ENCODE peak calls at places on chromosomes 7 and 10, in four cellular contexts. T is breast epithelium, E is MM.1S, R is spleen. G is an unnamed sample. For H3K4me1, the result is how much of the 10 kb centered on the place peaks cover.

GRCh38 chr10:73768881-73769280 is 13.0 kb upstream of the CHCHD1 start:
- DNase-seq in R (peak), T (no peak), E (no peak), G (no peak)

GRCh38 chr7:11212816-11213215 is 239.1 kb downstream of the PHF14 start:
- DNase-seq in E (no peak), R (no peak), T (no peak), G (no peak)

GRCh38 chr7:70479153-70480021 is 652.6 kb upstream of the GALNT17 start:
- DNase-seq in T (no peak), E (no peak), R (no peak), G (no peak)

GRCh38 chr7:26151953-26152781 is at the start of gene NFE2L3:
- DNase-seq in R (peak), E (peak), T (peak), G (peak)

GRCh38 chr10:95221124-95221523 is 27.1 kb downstream of the ACSM6 start:
- DNase-seq in T (no peak), R (no peak), E (no peak), G (peak)

GRCh38 chr10:107952649-107953589 is 788.4 kb upstream of the SORCS1 start:
- DNase-seq in R (no peak), E (no peak), T (no peak), G (no peak)

GRCh38 chr10:35783305-35783838 is 141.3 kb upstream of the FZD8 start:
- DNase-seq in E (no peak), T (no peak), R (no peak), G (no peak)

GRCh38 chr7:66974986-66975590 is 20.3 kb downstream of the SBDS start:
- DNase-seq in E (no peak), T (no peak), R (peak), G (no peak)

GRCh38 chr10:9096288-9096687 is 1041.8 kb downstream of the GATA3 start:
- DNase-seq in E (no peak), R (no peak), T (no peak), G (no peak)

GRCh38 chr7:74025745-74026144 is 2.2 kb upstream of the ELN start:
- DNase-seq in E (no peak), T (no peak), R (no peak), G (no peak)
- H3K27ac ChIP-seq in E (no peak), T (no peak), R (no peak), G (no peak)

GRCh38 chr7:76509931-76510877 is at the start of gene UPK3B:
- DNase-seq in T (no peak), R (peak), E (no peak), G (peak)
- H3K4me3 ChIP-seq in T (no peak), R (no peak), E (no peak), G (no peak)

GRCh38 chr7:55179897-55180682 is 161.3 kb downstream of the EGFR start:
- DNase-seq in T (no peak), R (no peak), E (no peak), G (no peak)
- H3K4me1 ChIP-seq in T (under half), R (under half), E (under half), G (under half)

GRCh38 chr7:150715293-150715692 is 1.1 kb upstream of the GIMAP1 start:
- DNase-seq in E (no peak), T (no peak), R (no peak), G (no peak)

GRCh38 chr7:150716939-150717338 is 526 bp downstream of the GIMAP1 start:
- DNase-seq in T (no peak), E (no peak), R (no peak), G (no peak)

GRCh38 chr7:150717821-150718420 is 1.5 kb downstream of the GIMAP1 start:
- DNase-seq in T (no peak), E (no peak), R (no peak), G (no peak)

GRCh38 chr7:150715738-150716137 is 675 bp upstream of the GIMAP1 start:
- DNase-seq in T (no peak), E (no peak), R (no peak), G (no peak)

DNA sequence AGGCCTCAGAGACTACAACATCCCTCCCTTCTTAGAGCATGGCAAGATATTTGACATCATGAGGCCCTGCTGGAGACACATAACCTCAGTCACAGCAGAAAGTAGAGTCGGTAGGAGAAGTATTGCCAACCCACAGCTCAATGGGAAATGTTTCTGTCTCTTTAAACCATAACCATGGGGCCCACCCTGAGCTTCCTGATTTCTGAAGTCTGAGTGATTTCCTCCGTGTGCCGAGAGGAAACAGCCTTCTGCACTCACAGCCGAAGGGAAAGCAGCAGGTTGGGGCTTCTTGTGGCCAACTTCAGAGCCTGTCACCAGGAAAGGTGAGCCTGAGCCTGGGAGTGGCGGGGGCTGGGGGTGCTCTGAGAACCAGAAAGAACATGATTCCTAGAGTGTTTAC is at the start of gene GIMAP1:
- DNase-seq in R (peak), T (no peak), E (no peak), G (no peak)
- H3K27ac ChIP-seq in R (peak), T (peak), E (no peak), G (no peak)

DNA sequence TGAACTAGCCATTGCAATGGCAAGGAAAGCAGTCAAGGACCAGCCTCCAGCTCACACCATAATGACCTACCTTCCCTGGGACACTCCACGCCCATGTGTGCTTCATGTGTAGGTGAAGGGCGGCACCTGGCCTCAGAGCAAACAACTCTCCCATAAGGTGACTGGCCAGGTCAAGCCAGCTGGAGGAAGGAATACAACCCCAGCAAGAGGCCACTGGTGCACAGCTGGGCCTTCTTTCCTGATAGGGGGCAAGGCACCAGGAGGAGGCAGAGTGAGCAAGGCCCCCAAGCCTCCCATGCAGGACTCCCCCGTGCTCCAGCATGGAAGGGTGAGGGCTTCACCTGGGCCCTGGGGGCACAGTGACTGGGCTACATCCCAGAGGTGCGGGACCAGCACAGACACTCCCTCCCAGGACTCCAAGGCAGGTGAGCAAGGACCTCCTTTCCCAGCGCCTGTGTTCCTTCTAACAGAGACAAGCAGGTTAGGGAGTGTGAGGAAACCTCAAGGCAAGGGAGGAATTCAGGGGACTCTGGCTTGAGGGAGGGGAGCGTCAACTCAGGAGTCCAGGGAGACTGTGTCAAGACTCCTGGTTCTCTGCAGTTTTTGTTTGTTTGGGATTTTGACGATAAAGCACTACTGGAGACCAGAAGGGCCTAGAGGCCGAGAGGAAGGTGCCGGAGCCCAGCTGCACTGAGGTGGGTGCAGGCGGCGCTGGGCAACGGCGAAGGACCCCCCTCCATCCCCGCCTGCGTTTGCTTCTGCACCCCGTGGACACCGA is 1.7 kb downstream of the PTPRN2 start:
- DNase-seq in E (no peak), T (no peak), R (peak), G (no peak)
- H3K4me3 ChIP-seq in E (no peak), T (no peak), R (peak), G (no peak)

GRCh38 chr10:113017375-113017774 is 67.3 kb downstream of the TCF7L2 start:
- DNase-seq in R (no peak), T (no peak), E (no peak), G (no peak)
- H3K4me1 ChIP-seq in R (under half), T (under half), E (under half), G (under half)

GRCh38 chr7:1514407-1514806 is 10.2 kb upstream of the INTS1 start:
- DNase-seq in R (no peak), E (no peak), T (no peak), G (no peak)

GRCh38 chr7:1514993-1515392 is 10.8 kb upstream of the INTS1 start:
- DNase-seq in R (no peak), E (no peak), T (no peak), G (no peak)

GRCh38 chr7:1513657-1514095 is 9.5 kb upstream of the INTS1 start:
- DNase-seq in E (no peak), R (no peak), T (peak), G (no peak)

GRCh38 chr7:1512781-1513656 is 8.8 kb upstream of the INTS1 start:
- DNase-seq in T (peak), R (peak), E (peak), G (peak)

DNA sequence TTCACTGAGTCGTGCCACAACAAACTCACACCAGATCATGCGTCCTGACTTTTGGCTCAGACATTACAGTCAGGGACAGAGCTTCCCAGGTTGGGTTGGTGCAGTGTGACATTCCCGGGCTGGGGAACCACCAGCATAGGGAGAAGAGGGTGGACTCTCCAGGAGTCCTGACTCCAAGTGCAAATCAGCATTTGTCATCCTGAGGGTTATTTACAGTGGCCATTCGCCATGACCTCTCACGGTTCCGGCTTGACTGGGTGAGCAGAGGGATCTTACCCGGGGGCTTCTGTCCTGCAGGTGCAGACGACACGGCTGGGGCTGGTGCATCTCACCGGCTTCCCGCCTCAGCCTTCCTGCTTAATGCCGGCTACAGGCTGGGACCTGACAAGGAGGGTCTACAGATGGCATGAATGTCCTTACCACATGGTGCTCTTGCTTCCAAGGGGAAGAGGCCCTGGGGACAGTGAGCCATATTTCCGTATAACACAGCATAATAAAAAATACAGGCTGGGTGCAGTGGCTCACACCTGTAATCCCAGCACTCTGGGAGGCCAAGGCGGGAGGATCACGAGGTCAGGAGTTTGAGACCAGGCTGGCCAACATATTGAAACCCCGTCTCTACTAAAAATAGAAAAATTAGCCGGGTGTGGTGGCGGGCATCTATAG is 12.5 kb upstream of the INTS1 start:
- DNase-seq in R (no peak), T (peak), E (no peak), G (no peak)
- H3K27ac ChIP-seq in R (no peak), T (no peak), E (no peak), G (no peak)

DNA sequence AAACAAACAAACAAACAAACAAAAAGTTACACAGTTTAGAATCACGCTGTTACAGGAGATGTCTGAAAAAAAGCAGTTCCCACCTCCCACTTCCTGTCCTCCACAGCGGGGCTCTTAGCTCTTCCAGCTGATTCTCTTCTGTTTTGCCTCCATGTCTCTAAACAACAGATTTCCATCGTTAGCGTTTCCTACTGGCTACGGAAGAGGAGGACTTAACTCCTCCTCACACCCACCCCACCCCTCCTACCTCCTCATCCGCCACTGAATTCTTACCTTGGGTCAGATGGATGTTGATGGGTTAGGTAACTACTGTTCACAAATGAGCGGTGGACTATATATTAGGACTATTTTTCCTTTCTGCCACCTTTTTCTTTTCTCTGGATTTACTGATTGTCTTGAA is 36.8 kb upstream of the NUB1 start:
- DNase-seq in T (no peak), R (no peak), E (no peak), G (no peak)
- H3K4me3 ChIP-seq in T (no peak), R (no peak), E (no peak), G (no peak)